ENCODE peak calls at places on chromosomes 16 and 17, in nine cellular contexts. G, X, P, F, C, U, K, A and S are unnamed samples.

GRCh38 chr17:59155439-59156177 is at the start of gene PRR11:
- DNase-seq in K (peak), F (peak), P (peak), G (no peak), C (peak), U (peak), X (peak), A (peak), S (peak)

GRCh38 chr17:42759982-42760651 is 910 bp upstream of the RAMP2 start:
- DNase-seq in P (no peak), C (no peak), K (no peak), G (no peak), U (no peak), X (no peak), F (no peak), A (no peak), S (no peak)

GRCh38 chr16:67164599-67165061 is at the start of gene HSF4:
- DNase-seq in X (no peak), F (no peak), G (no peak), P (peak), A (peak), U (no peak), C (no peak), K (peak), S (peak)

GRCh38 chr17:50634123-50634914 is at the start of gene ABCC3:
- DNase-seq in K (no peak), P (no peak), A (peak), X (no peak), G (no peak), U (no peak), F (no peak), C (no peak), S (peak)

GRCh38 chr16:9159839-9160550 is 68.6 kb downstream of the HAPSTR1 start:
- DNase-seq in X (peak), K (peak), A (peak), G (peak), U (no peak), P (peak), C (peak), F (no peak), S (peak)

GRCh38 chr16:57529324-57530103 is 6.9 kb downstream of the CCDC102A start:
- DNase-seq in K (no peak), A (no peak), C (no peak), U (no peak), G (no peak), X (no peak), F (no peak), P (no peak), S (no peak)

GRCh38 chr16:65010136-65010535 is 111.7 kb downstream of the CDH11 start:
- DNase-seq in G (no peak), A (no peak), K (no peak), U (no peak), P (no peak), F (no peak), X (no peak), C (no peak), S (no peak)

GRCh38 chr17:40480501-40481003 is 20.9 kb downstream of the TNS4 start:
- DNase-seq in K (peak), P (peak), A (peak), F (peak), C (no peak), X (no peak), G (no peak), U (no peak), S (no peak)

GRCh38 chr17:83182620-83183063 is 103.2 kb downstream of the METRNL start:
- DNase-seq in U (no peak), C (no peak), P (peak), G (no peak), A (no peak), F (no peak), K (no peak), X (no peak), S (no peak)